ENCODE peak calls at places on chromosome X, in eight cellular contexts. J is GM13976, U is glutamatergic neuron, O is mucosa of descending colon, H is astrocyte of the cerebellum, S is left lung, Q is brain microvascular endothelial cell, R is H9. P is an unnamed sample.

GRCh38 chrX:66200050-66200664 is 36.1 kb downstream of the HEPH start:
- DNase-seq in J (no peak), U (no peak), O (peak; percentile 1), H (no peak), S (no peak), Q (no peak), R (no peak), P (peak; percentile 2)

GRCh38 chrX:138858438-138858837 is 146.9 kb upstream of the FGF13 start:
- DNase-seq in J (no peak), U (no peak), O (no peak), H (peak; percentile 63), S (no peak), Q (no peak), R (no peak), P (no peak)

GRCh38 chrX:67342138-67342537 is 201.7 kb upstream of the AR start:
- DNase-seq in J (no peak), U (no peak), O (no peak), H (no peak), S (no peak), Q (no peak), R (no peak), P (no peak)

GRCh38 chrX:150200820-150201287 is 162.3 kb upstream of the MAMLD1 start:
- DNase-seq in J (peak; percentile 67), U (no peak), O (peak; percentile 12), H (peak; percentile 89), S (no peak), Q (peak; percentile 95), R (no peak), P (peak; percentile 78)

GRCh38 chrX:101257448-101258259 is 33.5 kb downstream of the TAF7L start:
- DNase-seq in J (no peak), U (no peak), O (no peak), H (no peak), S (no peak), Q (no peak), R (no peak), P (no peak)

GRCh38 chrX:40380649-40381488 is 199.9 kb upstream of the ATP6AP2 start:
- DNase-seq in J (no peak), U (peak; percentile 33), O (no peak), H (no peak), S (no peak), Q (no peak), R (no peak), P (no peak)

GRCh38 chrX:40434947-40435346 is 145.8 kb upstream of the ATP6AP2 start:
- DNase-seq in J (no peak), U (peak; percentile 77), O (peak; percentile 6), H (no peak), S (no peak), Q (no peak), R (peak; percentile 76), P (no peak)

GRCh38 chrX:119015407-119016242 is 41.2 kb downstream of the LONRF3 start:
- DNase-seq in J (peak; percentile 41), U (no peak), O (peak; percentile 4), H (peak; percentile 18), S (peak; percentile 73), Q (peak; percentile 82), R (no peak), P (peak; percentile 58)

GRCh38 chrX:8849945-8850344 is 48.8 kb upstream of the FAM9A start:
- DNase-seq in J (no peak), U (no peak), O (no peak), H (no peak), S (no peak), Q (no peak), R (no peak), P (no peak)

GRCh38 chrX:47645530-47645929 is 4.8 kb downstream of the ELK1 start:
- DNase-seq in J (no peak), U (no peak), O (no peak), H (no peak), S (no peak), Q (no peak), R (no peak), P (no peak)

GRCh38 chrX:9370888-9371287 is 94.0 kb upstream of the TBL1X start:
- DNase-seq in J (no peak), U (no peak), O (no peak), H (peak; percentile 45), S (no peak), Q (no peak), R (no peak), P (no peak)

GRCh38 chrX:115584715-115585114 is 23.7 kb downstream of the PLS3 start:
- DNase-seq in J (peak; percentile 24), U (no peak), O (no peak), H (no peak), S (no peak), Q (no peak), R (no peak), P (peak; percentile 21)

GRCh38 chrX:43836435-43837184 is 45.6 kb downstream of the MAOB start:
- DNase-seq in J (peak; percentile 14), U (no peak), O (peak; percentile 11), H (no peak), S (no peak), Q (no peak), R (no peak), P (no peak)

GRCh38 chrX:18701621-18702361 is 5.7 kb upstream of the PPEF1 start:
- DNase-seq in J (no peak), U (no peak), O (peak; percentile 35), H (peak; percentile 8), S (no peak), Q (peak; percentile 40), R (no peak), P (no peak)

GRCh38 chrX:24955372-24955771 is 60.4 kb downstream of the ARX start:
- DNase-seq in J (no peak), U (no peak), O (no peak), H (no peak), S (no peak), Q (no peak), R (no peak), P (no peak)

GRCh38 chrX:114976321-114976720 is 41.1 kb downstream of the IL13RA2 start:
- DNase-seq in J (no peak), U (no peak), O (no peak), H (no peak), S (no peak), Q (no peak), R (no peak), P (no peak)

GRCh38 chrX:15737957-15738685 is at the start of gene CA5B:
- DNase-seq in J (peak; percentile 92), U (peak; percentile 87), O (peak; percentile 96), H (peak; percentile 53), S (peak; percentile 97), Q (peak; percentile 84), R (peak; percentile 99), P (peak; percentile 95)

GRCh38 chrX:136766785-136767103 is 14.0 kb downstream of the ARHGEF6 start:
- DNase-seq in J (no peak), U (no peak), O (no peak), H (no peak), S (no peak), Q (no peak), R (no peak), P (no peak)

DNA sequence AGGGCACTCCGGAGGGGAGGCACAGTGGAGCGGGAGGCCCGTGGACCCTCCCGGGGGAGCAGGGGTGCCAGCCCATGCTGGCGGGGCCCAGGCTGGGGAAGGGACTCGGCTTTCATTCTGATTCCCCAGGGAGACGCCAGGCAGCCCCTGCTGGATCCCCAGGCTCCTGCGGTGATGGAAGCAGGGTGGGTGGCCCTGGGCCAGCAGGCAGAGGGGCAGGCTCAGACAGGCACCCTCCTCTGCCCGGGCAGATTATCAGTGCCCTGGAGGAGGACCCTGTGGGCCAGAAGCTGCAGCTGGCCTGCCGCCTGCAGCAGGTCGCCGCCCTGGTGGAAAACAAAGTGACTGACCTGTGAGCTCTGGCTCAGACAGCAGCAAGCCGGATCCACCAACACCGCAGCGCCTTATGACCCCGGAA is 2.1 kb upstream of the SRPK3 start:
- DNase-seq in J (no peak), U (peak; percentile 6), O (no peak), H (no peak), S (peak; percentile 6), Q (no peak), R (no peak), P (no peak)
- TF ChIP-seq CTCF in J (no peak), U (no peak), O (no peak), H (no peak), S (no peak), Q (peak; percentile 26), R (peak; percentile 49), P (no peak)

DNA sequence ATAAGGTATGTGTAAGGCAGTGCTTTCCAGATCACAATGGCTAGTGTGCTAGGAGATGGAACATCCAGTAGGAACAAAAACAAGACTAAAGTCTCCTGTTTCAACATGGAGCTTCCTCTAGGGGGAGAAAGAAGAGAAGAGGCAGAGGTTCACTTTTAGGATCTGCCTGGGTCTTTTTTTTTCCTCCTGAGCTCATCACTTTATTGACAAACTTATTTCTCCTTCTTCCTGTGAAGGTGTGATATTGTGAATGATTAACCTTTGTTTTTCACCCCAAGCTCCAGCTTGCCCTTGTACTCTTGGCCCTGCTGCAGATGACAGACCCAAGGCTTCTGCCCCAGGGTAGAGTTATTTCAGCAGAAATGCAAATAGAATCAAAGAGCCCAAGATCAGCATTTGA is 13.5 kb downstream of the PAGE4 start:
- DNase-seq in J (no peak), U (no peak), O (no peak), H (no peak), S (no peak), Q (no peak), R (no peak), P (no peak)
- TF ChIP-seq CTCF in J (no peak), U (no peak), O (no peak), H (no peak), S (no peak), Q (no peak), R (peak; percentile 32), P (no peak)

GRCh38 chrX:69428216-69428615 is 75.9 kb upstream of the NALF2 start:
- DNase-seq in J (no peak), U (no peak), O (no peak), H (no peak), S (no peak), Q (no peak), R (no peak), P (no peak)

GRCh38 chrX:69424910-69425309 is 79.2 kb upstream of the NALF2 start:
- DNase-seq in J (no peak), U (no peak), O (no peak), H (no peak), S (no peak), Q (no peak), R (no peak), P (no peak)

GRCh38 chrX:69429339-69430014 is 74.6 kb upstream of the NALF2 start:
- DNase-seq in J (no peak), U (no peak), O (no peak), H (no peak), S (no peak), Q (no peak), R (no peak), P (no peak)

GRCh38 chrX:69424161-69424560 is 80.0 kb upstream of the NALF2 start:
- DNase-seq in J (no peak), U (no peak), O (no peak), H (no peak), S (no peak), Q (no peak), R (no peak), P (no peak)
- TF ChIP-seq CTCF in J (no peak), U (peak; percentile 33), O (no peak), H (peak; percentile 18), S (peak; percentile 29), Q (peak; percentile 38), R (peak; percentile 58), P (no peak)

DNA sequence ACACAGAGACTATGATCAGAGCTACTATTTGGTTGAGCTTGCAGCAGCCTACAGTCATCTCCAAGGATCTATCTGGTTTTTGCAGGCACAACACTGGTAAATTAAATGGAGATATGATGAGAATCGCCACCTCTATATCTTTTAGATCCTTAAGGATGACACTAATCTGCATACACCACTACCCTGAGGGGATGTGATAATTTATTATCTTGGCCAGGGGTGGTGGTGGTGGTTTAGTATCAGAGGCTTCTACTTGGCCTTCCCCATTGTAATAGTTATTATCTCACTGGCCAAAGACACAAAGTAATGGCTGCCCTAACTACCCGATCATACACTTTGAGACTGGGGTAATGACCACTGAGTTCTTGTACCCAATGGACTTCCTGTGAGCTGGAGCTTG is 21.2 kb downstream of the CCDC160 start:
- DNase-seq in J (no peak), U (no peak), O (no peak), H (no peak), S (no peak), Q (no peak), R (no peak), P (no peak)
- TF ChIP-seq CTCF in J (no peak), U (no peak), O (no peak), H (no peak), S (no peak), Q (no peak), R (no peak), P (no peak)

P was measured in activated CD8-positive, alpha-beta T cell treated with anti-CD3 and anti-CD28 coated beads for 36 hours.